ENCODE peak calls at places on chromosomes 3 and 15, in five cellular contexts. W is OCI-LY7, Y is trophoblast cell, E is GM23248, N is neural progenitor cell. I is an unnamed sample.

GRCh38 chr15:85623648-85624047 is 171.1 kb downstream of the KLHL25 start:
- DNase-seq in W (no peak), Y (peak; percentile 21), E (peak; percentile 86), N (no peak), I (no peak)

GRCh38 chr15:95470997-95471692 is 859.4 kb upstream of the NR2F2 start:
- DNase-seq in W (no peak), Y (no peak), E (no peak), N (no peak), I (no peak)

GRCh38 chr3:123098411-123099330 is 31.8 kb downstream of the PDIA5 start:
- DNase-seq in W (no peak), Y (peak; percentile 71), E (peak; percentile 45), N (no peak), I (no peak)

GRCh38 chr15:48603922-48604321 is 41.6 kb downstream of the FBN1 start:
- DNase-seq in W (no peak), Y (peak; percentile 40), E (peak; percentile 50), N (no peak), I (no peak)

GRCh38 chr15:50183112-50183794 is 1.3 kb downstream of the SLC27A2 start:
- DNase-seq in W (no peak), Y (no peak), E (peak; percentile 7), N (no peak), I (no peak)

GRCh38 chr15:29959384-29960137 is 123.2 kb upstream of the GOLGA8J start:
- DNase-seq in W (no peak), Y (no peak), E (no peak), N (no peak), I (no peak)

GRCh38 chr3:106423321-106424225 is 554.8 kb upstream of the CBLB start:
- DNase-seq in W (no peak), Y (no peak), E (peak; percentile 22), N (no peak), I (no peak)

GRCh38 chr3:113018461-113019181 is 27.8 kb downstream of the GTPBP8 start:
- DNase-seq in W (peak; percentile 21), Y (no peak), E (peak; percentile 72), N (peak; percentile 19), I (no peak)

GRCh38 chr3:107699682-107700081 is 176.9 kb downstream of the BBX start:
- DNase-seq in W (no peak), Y (no peak), E (peak; percentile 36), N (no peak), I (no peak)

GRCh38 chr15:58534556-58534955 is 102.8 kb downstream of the LIPC start:
- DNase-seq in W (no peak), Y (no peak), E (no peak), N (no peak), I (no peak)

GRCh38 chr3:122515856-122516255 is 1.1 kb upstream of the KPNA1 start:
- DNase-seq in W (no peak), Y (no peak), E (no peak), N (no peak), I (no peak)

GRCh38 chr15:67563092-67563491 is 20.6 kb downstream of the MAP2K5 start:
- DNase-seq in W (no peak), Y (no peak), E (no peak), N (no peak), I (no peak)

GRCh38 chr3:120113128-120114116 is 19.2 kb upstream of the GSK3B start:
- DNase-seq in W (no peak), Y (no peak), E (peak; percentile 93), N (no peak), I (peak; percentile 40)

GRCh38 chr15:39171944-39172368 is 408.9 kb upstream of the THBS1 start:
- DNase-seq in W (no peak), Y (peak; percentile 79), E (peak; percentile 96), N (peak; percentile 86), I (peak; percentile 82)

GRCh38 chr3:7487763-7488162 is 626.8 kb downstream of the GRM7 start:
- DNase-seq in W (no peak), Y (no peak), E (no peak), N (no peak), I (no peak)

GRCh38 chr3:47404955-47405790 is 24.4 kb downstream of the PTPN23 start:
- DNase-seq in W (no peak), Y (no peak), E (peak; percentile 58), N (no peak), I (no peak)

GRCh38 chr3:24377218-24377993 is 117.2 kb downstream of the THRB start:
- DNase-seq in W (no peak), Y (peak; percentile 57), E (peak; percentile 27), N (no peak), I (no peak)

GRCh38 chr3:152193673-152194267 is 75.0 kb upstream of the MBNL1 start:
- DNase-seq in W (peak; percentile 32), Y (no peak), E (no peak), N (no peak), I (no peak)

GRCh38 chr3:179565496-179565895 is 2.8 kb downstream of the ACTL6A start:
- DNase-seq in W (peak; percentile 52), Y (no peak), E (no peak), N (no peak), I (no peak)

GRCh38 chr3:123765475-123766166 is 118.5 kb downstream of the MYLK start:
- DNase-seq in W (no peak), Y (no peak), E (peak; percentile 56), N (no peak), I (no peak)

GRCh38 chr3:41477399-41478014 is 278.2 kb downstream of the CTNNB1 start:
- DNase-seq in W (no peak), Y (no peak), E (no peak), N (no peak), I (no peak)

GRCh38 chr15:22950211-22950990 is 29.8 kb downstream of the CYFIP1 start:
- DNase-seq in W (no peak), Y (no peak), E (no peak), N (no peak), I (no peak)

GRCh38 chr3:51670711-51671089 is 352 bp upstream of the TEX264 start:
- DNase-seq in W (no peak), Y (no peak), E (no peak), N (no peak), I (no peak)
- H2AFZ ChIP-seq in W (peak overlapping the region; percentile 79), Y (no peak overlapping the region), E (peak overlapping the region; percentile 86), N (no peak overlapping the region), I (no peak overlapping the region)

DNA sequence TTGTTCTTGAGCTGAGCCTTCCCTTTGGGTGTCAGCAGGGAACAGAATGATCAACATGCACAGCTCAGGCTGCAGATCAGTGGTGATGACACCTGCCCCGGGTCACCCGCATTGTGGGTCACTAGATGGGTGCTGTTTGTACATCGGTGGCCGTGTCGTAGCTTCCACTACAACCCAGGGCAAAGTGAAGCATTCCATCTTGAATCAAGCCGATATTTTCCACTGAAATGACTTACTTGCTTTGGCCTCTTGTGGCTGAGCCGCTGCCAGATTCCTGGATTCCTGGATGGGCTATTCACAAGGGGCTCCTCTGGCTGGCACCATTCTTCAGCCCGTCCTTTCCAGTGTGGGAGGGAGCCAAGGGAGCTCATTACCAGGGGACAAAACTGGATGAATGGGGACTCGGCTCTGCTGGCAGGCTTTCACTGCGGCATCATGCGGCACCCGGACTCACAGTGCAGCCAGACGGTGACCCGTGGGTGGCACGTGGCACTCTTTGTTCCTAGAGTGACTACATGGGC is 65.6 kb downstream of the SLCO3A1 start:
- DNase-seq in W (no peak), Y (no peak), E (no peak), N (no peak), I (no peak)
- H2AFZ ChIP-seq in W (no peak overlapping the region), Y (no peak overlapping the region), E (no peak overlapping the region), N (no peak overlapping the region), I (no peak overlapping the region)

DNA sequence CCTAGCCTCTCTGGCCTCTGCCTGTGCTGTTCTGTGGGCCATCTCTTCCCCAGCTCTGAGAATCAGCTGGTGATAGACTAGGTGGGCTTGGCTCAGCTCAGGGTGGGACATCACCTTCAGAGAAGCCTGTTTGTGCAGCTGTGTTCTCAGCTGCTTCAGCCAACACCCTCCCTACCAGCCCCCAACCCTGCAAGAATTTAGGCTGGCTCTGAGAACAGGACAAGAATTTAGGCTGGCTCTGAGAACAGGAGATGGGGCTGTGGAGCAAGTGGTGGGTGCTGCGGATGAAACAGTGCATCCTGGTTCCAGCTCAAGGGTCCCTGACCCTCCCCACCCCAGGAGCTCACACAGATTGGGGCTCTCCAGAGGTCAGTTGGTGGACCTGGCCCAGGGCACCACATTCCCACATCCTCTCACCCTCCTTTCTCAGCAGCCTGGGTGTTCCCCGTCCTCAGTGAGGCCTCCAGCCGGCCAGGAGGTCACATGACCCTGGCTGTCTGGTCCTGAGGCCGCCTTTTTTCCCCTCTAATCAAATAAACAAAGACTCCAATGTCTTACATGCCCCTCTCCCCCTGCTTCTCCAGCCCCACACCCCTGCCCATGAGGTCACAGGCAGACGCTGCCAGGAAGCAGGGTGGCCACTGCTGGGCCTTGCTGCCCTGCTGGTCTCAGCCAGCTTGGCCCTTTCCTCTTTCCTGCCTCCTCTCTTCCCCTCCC is 14.9 kb downstream of the PLEKHO2 start:
- DNase-seq in W (no peak), Y (no peak), E (peak; percentile 57), N (peak; percentile 64), I (no peak)
- H2AFZ ChIP-seq in W (no peak overlapping the region), Y (peak overlapping the region; percentile 74), E (peak overlapping the region; percentile 9), N (no peak overlapping the region), I (no peak overlapping the region)

GRCh38 chr3:197325773-197326172 is 27.4 kb upstream of the DLG1 start:
- DNase-seq in W (no peak), Y (no peak), E (no peak), N (no peak), I (no peak)

GRCh38 chr3:197331131-197331530 is 32.7 kb upstream of the DLG1 start:
- DNase-seq in W (no peak), Y (no peak), E (peak; percentile 30), N (no peak), I (peak; percentile 27)

GRCh38 chr3:197328198-197328597 is 29.8 kb upstream of the DLG1 start:
- DNase-seq in W (no peak), Y (no peak), E (no peak), N (no peak), I (no peak)

GRCh38 chr3:197327701-197328100 is 29.3 kb upstream of the DLG1 start:
- DNase-seq in W (no peak), Y (no peak), E (peak; percentile 40), N (no peak), I (no peak)

GRCh38 chr3:197329382-197329781 is 31.0 kb upstream of the DLG1 start:
- DNase-seq in W (no peak), Y (no peak), E (no peak), N (no peak), I (no peak)
- H2AFZ ChIP-seq in W (no peak overlapping the region), Y (no peak overlapping the region), E (no peak overlapping the region), N (no peak overlapping the region), I (no peak overlapping the region)

DNA sequence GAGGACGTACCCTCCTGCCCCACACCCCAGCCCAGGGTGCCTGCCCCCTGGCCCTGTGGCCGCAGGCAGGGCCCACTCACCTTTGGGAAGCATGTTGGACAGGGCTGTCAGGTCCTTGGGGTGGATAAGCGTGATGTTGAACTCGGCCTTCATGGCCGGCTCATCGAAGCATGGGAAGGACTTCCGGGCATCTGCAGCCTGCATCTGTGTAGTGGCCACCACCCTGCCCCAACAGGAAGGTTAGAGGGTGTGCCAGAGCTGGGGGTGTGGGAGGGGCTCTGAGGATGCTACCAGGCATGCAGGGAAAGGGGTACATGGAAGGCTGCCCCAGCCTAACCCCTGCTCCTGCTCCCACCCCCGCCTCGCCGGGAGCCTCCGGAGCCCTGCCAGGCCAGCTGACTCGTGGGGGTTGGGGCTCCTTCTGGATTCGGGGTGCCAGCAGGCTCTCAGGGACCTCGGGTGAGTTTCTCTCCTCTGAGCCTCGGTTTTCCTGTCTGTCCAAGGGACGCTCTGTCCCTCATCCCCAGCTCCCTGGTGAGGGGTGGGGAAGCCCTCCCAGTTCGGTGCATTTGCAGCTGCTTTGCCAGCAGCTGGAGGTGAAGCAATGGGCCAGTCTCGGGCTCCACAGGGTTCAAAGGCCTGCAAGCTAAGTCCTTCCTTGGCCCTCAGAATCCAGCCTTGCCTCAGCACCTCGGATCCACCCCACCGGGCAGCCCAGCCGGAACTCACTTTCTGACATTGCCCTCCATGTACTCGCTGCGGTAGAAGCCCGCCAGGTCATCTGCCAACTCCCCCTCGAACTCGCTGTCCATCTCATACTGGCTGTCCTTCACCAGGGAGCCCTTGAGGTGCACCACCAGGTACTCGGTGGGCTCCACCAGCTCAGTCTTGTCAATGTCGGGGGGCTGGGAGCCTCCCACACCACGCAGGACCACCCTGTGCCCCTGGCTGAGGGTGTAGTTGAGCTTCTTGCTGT is 9.1 kb downstream of the ANPEP start:
- DNase-seq in W (no peak), Y (no peak), E (no peak), N (no peak), I (no peak)
- H2AFZ ChIP-seq in W (no peak overlapping the region), Y (no peak overlapping the region), E (no peak overlapping the region), N (no peak overlapping the region), I (no peak overlapping the region)